ENCODE peak calls at places on chromosomes 1 and 21, in four cellular contexts. Y is heart right ventricle, X is keratinocyte, F is Peyer's patch. I is an unnamed sample. For H3K9me3 and H3K4me1, the result is how much of the 10 kb centered on the place peaks cover.

GRCh38 chr1:165403835-165404482 is 41.0 kb downstream of the RXRG start:
- DNase-seq in Y (no peak), X (no peak), F (no peak), I (no peak)

GRCh38 chr1:15969321-15969880 is 6.5 kb downstream of the ZBTB17 start:
- DNase-seq in Y (no peak), X (no peak), F (no peak), I (no peak)

GRCh38 chr1:11500881-11501280 is 21.9 kb downstream of the DISP3 start:
- DNase-seq in Y (no peak), X (no peak), F (no peak), I (no peak)

GRCh38 chr1:92095868-92096267 is 15.7 kb downstream of the BTBD8 start:
- DNase-seq in Y (no peak), X (no peak), F (no peak), I (no peak)

GRCh38 chr1:41371630-41372599 is 10.7 kb downstream of the FOXO6 start:
- DNase-seq in Y (peak), X (no peak), F (no peak), I (no peak)

GRCh38 chr1:170096806-170097340 is 22.4 kb upstream of the KIFAP3 start:
- DNase-seq in Y (no peak), X (no peak), F (no peak), I (no peak)

GRCh38 chr1:244662604-244663003 is 9.7 kb downstream of the DESI2 start:
- DNase-seq in Y (no peak), X (no peak), F (no peak), I (no peak)

GRCh38 chr1:34776911-34777310 is 4.1 kb upstream of the GJB3 start:
- DNase-seq in Y (no peak), X (no peak), F (no peak), I (no peak)

GRCh38 chr21:33892853-33893252 is 22.8 kb downstream of the ATP5PO start:
- DNase-seq in Y (no peak), X (no peak), F (no peak), I (no peak)

GRCh38 chr1:232047473-232047872 is 420.9 kb downstream of the DISC1 start:
- DNase-seq in Y (no peak), X (no peak), F (no peak), I (no peak)

GRCh38 chr1:162145280-162145965 is 75.9 kb downstream of the NOS1AP start:
- DNase-seq in Y (no peak), X (no peak), F (no peak), I (no peak)

GRCh38 chr1:33402234-33402633 is 28.7 kb downstream of the PHC2 start:
- DNase-seq in Y (no peak), X (no peak), F (no peak), I (no peak)

GRCh38 chr1:115710859-115711624 is 57.5 kb downstream of the CASQ2 start:
- DNase-seq in Y (no peak), X (no peak), F (no peak), I (no peak)

GRCh38 chr1:248404024-248404423 is 1.2 kb downstream of the OR2T1 start:
- DNase-seq in Y (no peak), X (peak), F (no peak), I (no peak)
- H3K9me3 ChIP-seq in Y (under half), X (under half), F (under half), I (under half)

GRCh38 chr1:226611301-226611700 is 62.7 kb downstream of the STUM start:
- DNase-seq in Y (no peak), X (no peak), F (no peak), I (no peak)

GRCh38 chr1:226610671-226611070 is 62.1 kb downstream of the STUM start:
- DNase-seq in Y (no peak), X (no peak), F (no peak), I (no peak)

GRCh38 chr1:226607821-226608220 is 59.3 kb downstream of the STUM start:
- DNase-seq in Y (no peak), X (no peak), F (no peak), I (no peak)

GRCh38 chr1:226608699-226609505 is 60.3 kb downstream of the STUM start:
- DNase-seq in Y (peak), X (peak), F (peak), I (peak)

GRCh38 chr1:226609836-226610455 is 61.4 kb downstream of the STUM start:
- DNase-seq in Y (no peak), X (no peak), F (no peak), I (no peak)
- H3K4me1 ChIP-seq in Y (under half), X (under half), F (under half), I (under half)

GRCh38 chr1:222455188-222455879 is 92.6 kb downstream of the HHIPL2 start:
- DNase-seq in Y (peak), X (no peak), F (peak), I (peak)
- H3K4me3 ChIP-seq in Y (no peak), X (peak), F (no peak), I (no peak)

GRCh38 chr1:80158266-80158665 is 1151.7 kb upstream of the ADGRL4 start:
- DNase-seq in Y (no peak), X (no peak), F (no peak), I (no peak)
- H3K9me3 ChIP-seq in Y (under half), X (under half), F (under half), I (under half)

GRCh38 chr1:9315411-9316079 is 22.9 kb downstream of the SPSB1 start:
- DNase-seq in Y (no peak), X (no peak), F (no peak), I (no peak)
- H3K4me1 ChIP-seq in Y (under half), X (under half), F (under half), I (under half)

GRCh38 chr1:181314010-181314409 is 169.3 kb upstream of the CACNA1E start:
- DNase-seq in Y (no peak), X (no peak), F (no peak), I (no peak)

GRCh38 chr1:181318022-181318857 is 165.1 kb upstream of the CACNA1E start:
- DNase-seq in Y (no peak), X (no peak), F (no peak), I (no peak)

GRCh38 chr1:181318858-181319235 is 164.5 kb upstream of the CACNA1E start:
- DNase-seq in Y (no peak), X (no peak), F (no peak), I (no peak)

GRCh38 chr1:181317261-181317924 is 165.9 kb upstream of the CACNA1E start:
- DNase-seq in Y (no peak), X (no peak), F (no peak), I (no peak)

DNA sequence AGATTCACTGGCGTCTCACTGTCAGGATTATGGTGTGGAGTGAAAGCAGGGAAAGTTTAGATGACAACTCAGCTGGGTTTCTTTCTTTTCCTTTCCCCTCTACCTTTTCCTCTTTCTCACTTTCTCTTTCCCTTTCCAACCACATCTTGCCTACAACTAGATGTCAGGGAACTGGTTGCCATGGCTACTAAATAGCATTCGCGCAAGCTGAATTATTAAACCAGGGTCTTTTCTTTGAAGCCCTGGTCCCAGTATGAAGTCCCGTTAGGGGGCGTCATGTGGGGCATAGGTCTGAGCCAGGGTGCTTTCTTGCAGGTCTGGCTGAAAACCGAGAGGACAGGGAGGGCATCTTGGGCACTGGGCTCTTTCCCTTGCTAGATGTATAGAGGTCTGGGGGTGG is 168.4 kb upstream of the CACNA1E start:
- DNase-seq in Y (no peak), X (no peak), F (no peak), I (no peak)
- H3K4me3 ChIP-seq in Y (no peak), X (no peak), F (no peak), I (no peak)

GRCh38 chr1:204167730-204168129 is 1.6 kb upstream of the REN start:
- DNase-seq in Y (no peak), X (no peak), F (no peak), I (no peak)

GRCh38 chr1:204172404-204173049 is 6.4 kb upstream of the REN start:
- DNase-seq in Y (no peak), X (no peak), F (no peak), I (no peak)

GRCh38 chr1:204171751-204172178 is 5.6 kb upstream of the REN start:
- DNase-seq in Y (no peak), X (peak), F (no peak), I (no peak)

GRCh38 chr1:204169871-204170270 is 3.7 kb upstream of the REN start:
- DNase-seq in Y (no peak), X (no peak), F (no peak), I (no peak)

DNA sequence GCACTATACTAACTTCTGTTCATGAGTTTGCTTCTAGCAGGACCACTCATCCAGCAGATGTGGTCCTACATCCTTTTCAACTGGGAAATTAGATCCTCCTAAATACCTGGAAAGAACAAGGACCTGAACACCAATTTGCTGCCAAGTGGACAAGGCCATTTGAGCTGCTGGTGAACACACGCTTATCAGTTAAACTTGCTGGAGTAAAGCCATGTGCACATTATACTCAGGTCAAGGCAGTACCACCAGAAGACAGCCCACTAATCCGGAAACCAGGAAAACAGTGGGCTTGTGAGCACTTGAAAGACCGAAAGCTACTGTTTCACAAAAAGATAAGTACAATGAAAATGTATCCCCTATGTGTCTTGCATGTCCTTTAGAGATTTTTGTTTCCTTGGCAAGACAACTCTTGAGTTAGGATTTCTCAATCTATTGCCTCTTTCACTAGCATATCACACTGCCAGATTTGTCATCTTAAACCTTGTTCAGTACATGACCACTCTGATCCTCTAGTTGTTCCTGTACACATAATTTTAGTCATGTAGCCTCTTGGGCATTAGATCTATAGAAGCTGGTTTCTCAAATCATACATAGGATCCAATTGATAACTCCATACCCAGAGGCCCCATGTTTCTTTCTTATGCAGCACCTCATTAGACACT is 4.5 kb upstream of the REN start:
- DNase-seq in Y (no peak), X (no peak), F (no peak), I (no peak)
- H3K9me3 ChIP-seq in Y (under half), X (under half), F (under half), I (under half)